ENCODE peak calls at places on chromosomes 7 and 10, in six cellular contexts. One of them, this sample, is unnamed.

GRCh38 chr7:43117025-43117424 is 4.6 kb downstream of the HECW1 start:
- DNase-seq in H1: no peak
- DNase-seq in HepG2: no peak
- DNase-seq in GM12878: no peak
- DNase-seq in GM12892: no peak
- DNase-seq in K562: no peak
- DNase-seq in this sample: no peak

GRCh38 chr10:59047957-59048618 is 128.4 kb upstream of the PHYHIPL start:
- DNase-seq in H1: no peak
- DNase-seq in GM12878: peak
- DNase-seq in HepG2: no peak
- DNase-seq in K562: no peak
- DNase-seq in GM12892: no peak
- DNase-seq in this sample: no peak

GRCh38 chr10:25508112-25508815 is 333.5 kb downstream of the GPR158 start:
- DNase-seq in HepG2: no peak
- DNase-seq in GM12892: no peak
- DNase-seq in K562: no peak
- DNase-seq in H1: no peak
- DNase-seq in GM12878: no peak
- DNase-seq in this sample: no peak

GRCh38 chr7:153385502-153385901 is 626.0 kb downstream of the ACTR3B start:
- DNase-seq in HepG2: no peak
- DNase-seq in GM12892: no peak
- DNase-seq in H1: no peak
- DNase-seq in K562: no peak
- DNase-seq in GM12878: no peak
- DNase-seq in this sample: no peak

GRCh38 chr10:22607261-22607660 is 107.1 kb downstream of the PIP4K2A start:
- DNase-seq in GM12878: no peak
- DNase-seq in H1: no peak
- DNase-seq in HepG2: no peak
- DNase-seq in K562: no peak
- DNase-seq in GM12892: no peak
- DNase-seq in this sample: no peak

GRCh38 chr7:33062023-33062781 is at the start of gene NT5C3A:
- DNase-seq in K562: peak
- DNase-seq in H1: peak
- DNase-seq in HepG2: no peak
- DNase-seq in GM12892: peak
- DNase-seq in GM12878: no peak
- DNase-seq in this sample: peak

GRCh38 chr7:4684826-4685225 is 2.7 kb downstream of the FOXK1 start:
- DNase-seq in GM12878: no peak
- DNase-seq in GM12892: no peak
- DNase-seq in HepG2: no peak
- DNase-seq in K562: no peak
- DNase-seq in H1: no peak
- DNase-seq in this sample: no peak

GRCh38 chr10:66886848-66887247 is 39.0 kb upstream of the LRRTM3 start:
- DNase-seq in HepG2: no peak
- DNase-seq in GM12878: no peak
- DNase-seq in H1: no peak
- DNase-seq in K562: no peak
- DNase-seq in GM12892: no peak
- DNase-seq in this sample: no peak

GRCh38 chr7:135974667-135975066 is 2.5 kb downstream of the MTPN start:
- DNase-seq in K562: no peak
- DNase-seq in HepG2: no peak
- DNase-seq in GM12878: no peak
- DNase-seq in GM12892: no peak
- DNase-seq in H1: no peak
- DNase-seq in this sample: no peak

GRCh38 chr7:137652721-137653120 is 194.1 kb downstream of the DGKI start:
- DNase-seq in GM12878: no peak
- DNase-seq in GM12892: no peak
- DNase-seq in K562: no peak
- DNase-seq in HepG2: no peak
- DNase-seq in H1: no peak
- DNase-seq in this sample: no peak

GRCh38 chr10:66680886-66681285 is 244.9 kb upstream of the LRRTM3 start:
- DNase-seq in H1: no peak
- DNase-seq in GM12878: no peak
- DNase-seq in HepG2: peak
- DNase-seq in GM12892: no peak
- DNase-seq in K562: no peak
- DNase-seq in this sample: no peak

GRCh38 chr10:61682323-61682722 is 19.6 kb downstream of the CABCOCO1 start:
- DNase-seq in K562: no peak
- DNase-seq in H1: no peak
- DNase-seq in HepG2: no peak
- DNase-seq in GM12878: no peak
- DNase-seq in GM12892: no peak
- DNase-seq in this sample: no peak

GRCh38 chr7:151383638-151384351 is 26.0 kb downstream of the WDR86 start:
- DNase-seq in HepG2: no peak
- DNase-seq in GM12892: peak
- DNase-seq in H1: no peak
- DNase-seq in GM12878: no peak
- DNase-seq in K562: no peak
- DNase-seq in this sample: peak

GRCh38 chr10:75137533-75138438 is 26.3 kb downstream of the SAMD8 start:
- DNase-seq in H1: no peak
- DNase-seq in K562: peak
- DNase-seq in GM12892: no peak
- DNase-seq in HepG2: no peak
- DNase-seq in GM12878: no peak
- DNase-seq in this sample: no peak

GRCh38 chr10:97497572-97498075 is 598 bp downstream of the MMS19 start:
- DNase-seq in HepG2: peak
- DNase-seq in GM12878: peak
- DNase-seq in H1: peak
- DNase-seq in GM12892: peak
- DNase-seq in K562: peak
- DNase-seq in this sample: peak
- TF ChIP-seq POLR2A in HepG2: peak
- TF ChIP-seq POLR2A in GM12878: peak
- TF ChIP-seq POLR2A in H1: peak
- TF ChIP-seq POLR2A in GM12892: peak
- TF ChIP-seq POLR2A in K562: no peak
- TF ChIP-seq POLR2A in this sample: peak

DNA sequence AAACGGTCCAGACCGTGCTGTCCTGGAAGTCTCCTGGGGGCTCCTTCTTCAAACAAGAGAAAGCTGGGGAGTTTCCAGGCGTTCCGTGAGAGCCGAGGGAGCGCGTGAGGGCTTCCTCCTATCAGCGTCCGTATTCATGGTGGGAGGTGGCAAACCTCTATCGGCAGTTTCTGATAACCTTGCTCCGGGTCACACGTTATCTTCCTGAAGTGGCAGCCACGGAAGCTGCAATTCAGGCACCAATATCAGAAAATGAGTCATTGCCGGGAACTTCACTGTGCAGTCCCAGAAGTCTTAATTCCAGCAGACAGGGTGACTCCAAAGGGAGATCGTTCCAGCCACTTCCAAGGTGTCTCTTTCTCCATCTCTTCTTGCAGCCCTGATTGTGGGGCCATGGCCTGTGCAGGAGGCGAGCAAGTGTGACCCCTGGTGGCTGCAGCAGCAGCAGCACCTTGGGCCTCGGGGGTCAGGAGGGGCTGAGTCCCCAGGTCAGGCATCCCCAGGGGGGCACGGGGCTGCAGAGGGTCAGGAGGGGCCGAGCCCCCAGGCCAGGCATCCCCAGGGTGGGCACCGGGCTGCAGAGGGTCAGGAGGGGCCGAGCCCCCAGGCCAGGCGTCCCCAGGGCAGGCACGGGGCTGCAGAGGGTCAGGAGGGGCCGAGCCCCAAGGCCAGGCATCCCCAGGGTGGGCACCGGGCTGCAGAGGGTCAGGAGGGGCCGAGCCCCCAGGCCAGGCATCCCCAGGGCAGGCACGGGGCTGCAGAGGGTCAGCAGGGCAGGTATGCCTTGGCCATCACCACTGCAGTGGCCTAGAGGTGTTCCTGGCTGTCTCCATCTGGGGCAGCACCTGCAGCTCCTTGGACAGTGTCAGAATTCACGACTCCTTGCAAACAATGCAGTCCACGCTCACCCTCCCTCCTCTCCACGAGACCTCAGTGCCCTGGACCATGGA is 538.7 kb downstream of the DNAJB6 start:
- DNase-seq in HepG2: no peak
- DNase-seq in K562: peak
- DNase-seq in GM12878: no peak
- DNase-seq in GM12892: no peak
- DNase-seq in H1: peak
- DNase-seq in this sample: no peak
- TF ChIP-seq TAF1 in HepG2: no peak
- TF ChIP-seq TAF1 in K562: no peak
- TF ChIP-seq TAF1 in GM12878: no peak
- TF ChIP-seq TAF1 in GM12892: no peak
- TF ChIP-seq TAF1 in H1: no peak
- TF ChIP-seq TAF1 in this sample: no peak

DNA sequence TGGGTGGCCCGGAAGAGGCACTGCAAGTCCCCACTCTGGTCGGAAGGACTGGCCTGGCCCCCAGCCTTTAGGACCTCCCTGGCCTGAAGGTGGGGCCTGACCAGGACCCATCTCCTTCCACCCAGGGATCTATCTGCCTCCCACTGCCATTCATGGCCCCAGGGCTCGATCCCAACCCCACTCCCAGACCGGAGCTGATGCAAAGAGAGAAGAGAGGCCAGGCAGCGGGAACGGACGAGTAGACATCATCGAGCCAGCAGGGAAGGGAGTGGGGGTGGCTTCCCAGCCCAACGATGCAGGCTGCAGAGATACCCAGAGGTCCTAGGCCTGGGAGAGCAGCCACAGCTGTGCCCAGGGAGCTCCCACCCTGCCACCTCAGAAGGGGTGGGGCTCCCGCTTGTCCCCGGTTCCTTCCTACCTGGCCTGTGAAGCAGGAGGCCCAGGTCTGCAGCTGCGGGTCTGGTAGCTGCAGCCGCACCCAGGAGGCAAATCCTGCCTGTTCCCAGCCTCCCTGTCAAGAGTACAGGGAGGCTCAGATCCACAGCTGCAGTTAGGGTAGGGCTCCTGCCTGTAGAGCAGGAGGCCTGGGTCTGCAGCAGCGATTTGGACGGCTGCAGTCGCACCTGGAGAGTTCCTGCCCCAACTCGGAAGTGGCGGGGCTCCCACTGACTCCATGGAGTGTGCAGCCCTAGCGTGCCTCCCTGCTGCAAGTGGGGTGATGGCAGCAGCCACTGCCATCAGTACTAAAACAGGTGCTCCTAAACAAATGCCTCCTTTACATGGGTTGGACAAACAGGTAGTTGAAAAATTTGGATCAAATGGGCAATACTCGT is 1151.0 kb upstream of the PHF14 start:
- DNase-seq in GM12892: no peak
- DNase-seq in K562: no peak
- DNase-seq in H1: no peak
- DNase-seq in GM12878: no peak
- DNase-seq in HepG2: no peak
- DNase-seq in this sample: no peak
- TF ChIP-seq POLR2AphosphoS5 in GM12892: no peak
- TF ChIP-seq POLR2AphosphoS5 in K562: no peak
- TF ChIP-seq POLR2AphosphoS5 in H1: no peak
- TF ChIP-seq POLR2AphosphoS5 in GM12878: no peak
- TF ChIP-seq POLR2AphosphoS5 in HepG2: no peak
- TF ChIP-seq POLR2AphosphoS5 in this sample: no peak

GRCh38 chr10:131900350-131901152 is at the start of gene PPP2R2D:
- DNase-seq in K562: peak
- DNase-seq in H1: peak
- DNase-seq in HepG2: peak
- DNase-seq in GM12892: peak
- DNase-seq in GM12878: peak
- DNase-seq in this sample: peak
- TF ChIP-seq POLR2A in K562: peak
- TF ChIP-seq POLR2A in H1: peak
- TF ChIP-seq POLR2A in HepG2: peak
- TF ChIP-seq POLR2A in GM12892: no peak
- TF ChIP-seq POLR2A in GM12878: peak
- TF ChIP-seq POLR2A in this sample: no peak

GRCh38 chr7:19119372-19119771 is 1.9 kb upstream of the TWIST1 start:
- DNase-seq in K562: no peak
- DNase-seq in H1: no peak
- DNase-seq in GM12892: no peak
- DNase-seq in GM12878: no peak
- DNase-seq in HepG2: no peak
- DNase-seq in this sample: no peak

GRCh38 chr7:19117081-19117869 is at the start of gene TWIST1:
- DNase-seq in GM12878: no peak
- DNase-seq in K562: no peak
- DNase-seq in H1: peak
- DNase-seq in GM12892: no peak
- DNase-seq in HepG2: no peak
- DNase-seq in this sample: no peak

GRCh38 chr7:19116121-19117080 is 1.0 kb downstream of the TWIST1 start:
- DNase-seq in GM12878: no peak
- DNase-seq in K562: no peak
- DNase-seq in H1: peak
- DNase-seq in GM12892: no peak
- DNase-seq in HepG2: no peak
- DNase-seq in this sample: no peak

GRCh38 chr7:19118896-19119301 is 1.5 kb upstream of the TWIST1 start:
- DNase-seq in GM12878: no peak
- DNase-seq in HepG2: no peak
- DNase-seq in GM12892: no peak
- DNase-seq in H1: peak
- DNase-seq in K562: no peak
- DNase-seq in this sample: no peak

DNA sequence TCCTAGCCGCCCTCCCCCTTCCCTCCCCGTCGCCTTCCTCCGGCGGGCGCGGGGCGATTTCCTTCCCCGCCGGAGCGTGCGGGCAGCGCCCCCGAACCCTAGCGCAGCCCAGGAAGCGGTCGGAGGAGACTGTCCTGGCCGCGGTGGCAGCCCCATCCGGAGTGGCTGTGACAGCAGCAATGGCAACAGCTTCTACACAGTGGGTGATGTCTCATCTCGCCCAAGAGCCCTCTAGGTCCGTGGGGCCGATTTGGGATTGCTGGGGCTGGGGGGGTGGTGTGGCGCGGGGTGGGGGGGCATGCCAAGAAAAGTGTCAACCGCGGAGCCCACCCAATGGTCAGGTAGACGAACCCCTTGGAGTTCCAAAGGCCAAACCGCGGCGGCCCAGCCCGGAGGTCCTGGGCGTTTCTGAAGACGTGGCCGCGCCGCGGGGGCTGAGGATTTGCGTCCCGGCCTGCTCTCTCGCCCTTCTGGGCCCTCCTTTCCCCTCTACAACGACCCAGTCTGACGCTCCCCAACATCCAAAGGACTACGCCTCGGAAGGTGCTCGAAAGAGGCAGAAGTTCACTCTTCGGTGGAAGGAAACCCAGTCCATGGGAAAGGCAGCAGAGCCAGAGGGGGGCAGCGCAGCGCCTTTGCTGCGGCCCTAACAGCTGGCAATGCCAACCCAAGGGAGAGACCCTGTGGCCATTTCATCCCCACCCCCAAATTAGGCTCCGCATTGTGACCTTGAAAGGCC is 603 bp upstream of the TWIST1 start:
- DNase-seq in H1: peak
- DNase-seq in HepG2: no peak
- DNase-seq in GM12878: no peak
- DNase-seq in GM12892: no peak
- DNase-seq in K562: no peak
- DNase-seq in this sample: no peak
- TF ChIP-seq TAF1 in H1: no peak
- TF ChIP-seq TAF1 in HepG2: no peak
- TF ChIP-seq TAF1 in GM12878: no peak
- TF ChIP-seq TAF1 in GM12892: no peak
- TF ChIP-seq TAF1 in K562: no peak
- TF ChIP-seq TAF1 in this sample: no peak